ENCODE peak calls at places on chromosomes 13 and 19, in five cellular contexts. K, B, C, H and D are unnamed samples.

GRCh38 chr13:92355213-92355612 is 871.4 kb upstream of the GPC6 start:
- DNase-seq in K (peak), B (no peak), C (no peak), H (no peak), D (no peak)

GRCh38 chr13:94860981-94861407 is 148.6 kb upstream of the SOX21 start:
- DNase-seq in K (peak), B (no peak), C (no peak), H (no peak), D (no peak)

GRCh38 chr19:46515879-46516350 is 20.2 kb upstream of the PNMA8B start:
- DNase-seq in K (no peak), B (no peak), C (peak), H (no peak), D (no peak)

GRCh38 chr13:98192008-98192407 is 14.9 kb upstream of the RNF113B start:
- DNase-seq in K (no peak), B (no peak), C (no peak), H (no peak), D (no peak)

GRCh38 chr19:2923510-2923909 is 21.3 kb downstream of the ZNF77 start:
- DNase-seq in K (no peak), B (no peak), C (no peak), H (no peak), D (no peak)

GRCh38 chr13:30963794-30964193 is 31.3 kb downstream of the TEX26 start:
- DNase-seq in K (no peak), B (no peak), C (no peak), H (peak), D (peak)

GRCh38 chr19:4524808-4525562 is 6.7 kb upstream of the PLIN4 start:
- DNase-seq in K (peak), B (no peak), C (peak), H (peak), D (no peak)

GRCh38 chr13:27147530-27148170 is 24.0 kb downstream of the USP12 start:
- DNase-seq in K (no peak), B (no peak), C (no peak), H (no peak), D (no peak)

GRCh38 chr19:16628984-16629691 is 1.1 kb upstream of the MED26 start:
- DNase-seq in K (peak), B (no peak), C (no peak), H (peak), D (no peak)

GRCh38 chr13:20002766-20003165 is 44.2 kb downstream of the ZMYM2 start:
- DNase-seq in K (no peak), B (no peak), C (no peak), H (no peak), D (no peak)

GRCh38 chr13:20297181-20297580 is 65.1 kb upstream of the GJB6 start:
- DNase-seq in K (no peak), B (no peak), C (no peak), H (no peak), D (no peak)

GRCh38 chr13:83248751-83249150 is 633.5 kb downstream of the SLITRK1 start:
- DNase-seq in K (no peak), B (no peak), C (no peak), H (no peak), D (no peak)

GRCh38 chr19:5131866-5132561 is 163.1 kb downstream of the KDM4B start:
- DNase-seq in K (no peak), B (no peak), C (no peak), H (no peak), D (no peak)

GRCh38 chr13:80988752-80989151 is 647.8 kb upstream of the SPRY2 start:
- DNase-seq in K (no peak), B (no peak), C (no peak), H (no peak), D (no peak)

GRCh38 chr19:44530777-44531176 is 1.3 kb upstream of the CEACAM20 start:
- DNase-seq in K (no peak), B (no peak), C (no peak), H (no peak), D (no peak)

GRCh38 chr13:71056581-71056980 is 810.4 kb downstream of the DACH1 start:
- DNase-seq in K (no peak), B (no peak), C (no peak), H (no peak), D (no peak)

GRCh38 chr19:21835429-21835809 is 563 bp downstream of the ZNF43 start:
- DNase-seq in K (no peak), B (no peak), C (no peak), H (no peak), D (no peak)

GRCh38 chr19:58374200-58374599 is 6.6 kb downstream of the ZNF837 start:
- DNase-seq in K (no peak), B (no peak), C (no peak), H (no peak), D (no peak)

GRCh38 chr13:20128459-20128927 is 32.4 kb downstream of the GJA3 start:
- DNase-seq in K (no peak), B (no peak), C (no peak), H (peak), D (peak)

GRCh38 chr19:8610041-8610927 is at the start of gene ADAMTS10:
- DNase-seq in K (peak), B (no peak), C (no peak), H (no peak), D (peak)

GRCh38 chr19:10074153-10074552 is 12.0 kb upstream of the SHFL start:
- DNase-seq in K (no peak), B (no peak), C (no peak), H (no peak), D (no peak)

GRCh38 chr13:98965325-98965724 is 12.5 kb downstream of the DOCK9 start:
- DNase-seq in K (no peak), B (no peak), C (no peak), H (no peak), D (no peak)

GRCh38 chr13:94195715-94196114 is 283.8 kb downstream of the DCT start:
- DNase-seq in K (no peak), B (no peak), C (no peak), H (no peak), D (no peak)

GRCh38 chr13:75699062-75699461 is 62.9 kb downstream of the LMO7 start:
- DNase-seq in K (no peak), B (no peak), C (no peak), H (no peak), D (no peak)

GRCh38 chr13:42758515-42758914 is 22.9 kb upstream of the FAM216B start:
- DNase-seq in K (no peak), B (no peak), C (no peak), H (no peak), D (no peak)

GRCh38 chr19:40576181-40576584 is 490 bp upstream of the SHKBP1 start:
- DNase-seq in K (no peak), B (no peak), C (no peak), H (no peak), D (peak)

GRCh38 chr19:44596428-44597130 is 16.8 kb upstream of the IGSF23 start:
- DNase-seq in K (no peak), B (no peak), C (peak), H (peak), D (no peak)

DNA sequence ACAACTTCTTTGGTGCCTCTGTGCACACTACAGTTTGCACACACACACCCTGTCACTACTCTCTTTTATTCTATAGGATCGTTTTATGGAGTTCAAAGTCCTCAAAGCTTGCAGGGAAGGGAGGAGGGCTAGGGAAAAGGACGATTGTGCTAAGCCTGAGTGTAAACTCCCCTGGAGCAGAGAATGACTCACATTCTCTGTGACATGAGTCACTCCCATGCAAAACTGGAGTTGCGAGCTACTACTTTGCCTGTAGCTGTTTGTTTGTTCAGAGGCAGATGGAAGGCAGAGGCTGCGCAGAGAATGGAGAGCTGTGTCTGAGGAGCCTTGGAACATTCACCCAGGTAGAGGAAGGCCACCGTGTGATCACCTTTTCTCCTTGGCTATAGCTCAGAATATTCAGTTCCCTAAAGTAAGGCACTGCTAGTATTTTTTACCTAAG is 80.5 kb upstream of the MBNL2 start:
- DNase-seq in K (peak), B (no peak), C (peak), H (peak), D (peak)
- TF ChIP-seq EP300 in K (no peak), B (no peak), C (no peak), H (no peak), D (no peak)

GRCh38 chr13:102598061-102598460 is 1.3 kb downstream of the TPP2 start:
- DNase-seq in K (no peak), B (no peak), C (no peak), H (no peak), D (no peak)
- H3K27ac ChIP-seq in K (peak), B (peak), C (peak), H (peak), D (peak)

GRCh38 chr13:96948127-96948526 is 46.1 kb downstream of the OXGR1 start:
- DNase-seq in K (no peak), B (peak), C (no peak), H (no peak), D (no peak)
- TF ChIP-seq POLR2A in K (no peak), B (no peak), C (no peak), H (no peak), D (no peak)

DNA sequence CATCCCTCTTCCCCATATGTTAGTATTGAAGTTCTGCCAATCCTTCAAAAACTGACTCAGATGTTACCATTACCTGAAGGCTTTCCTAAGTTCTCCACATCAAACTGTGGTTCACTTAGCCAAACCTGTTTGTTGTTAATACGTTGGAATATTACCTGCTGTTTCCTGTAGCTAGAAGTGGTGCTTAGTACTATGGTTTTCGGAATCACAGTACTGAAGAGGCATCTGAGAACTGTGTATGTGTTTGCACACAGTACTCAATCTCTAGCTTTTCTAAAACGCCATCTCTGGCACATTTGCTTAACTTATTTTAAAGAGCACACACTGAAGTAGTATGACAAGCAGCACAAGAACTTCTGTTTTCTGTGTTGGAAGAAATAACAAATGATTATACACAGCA is 248.2 kb downstream of the SHISA2 start:
- DNase-seq in K (no peak), B (no peak), C (no peak), H (no peak), D (no peak)
- TF ChIP-seq EP300 in K (no peak), B (no peak), C (no peak), H (no peak), D (no peak)

DNA sequence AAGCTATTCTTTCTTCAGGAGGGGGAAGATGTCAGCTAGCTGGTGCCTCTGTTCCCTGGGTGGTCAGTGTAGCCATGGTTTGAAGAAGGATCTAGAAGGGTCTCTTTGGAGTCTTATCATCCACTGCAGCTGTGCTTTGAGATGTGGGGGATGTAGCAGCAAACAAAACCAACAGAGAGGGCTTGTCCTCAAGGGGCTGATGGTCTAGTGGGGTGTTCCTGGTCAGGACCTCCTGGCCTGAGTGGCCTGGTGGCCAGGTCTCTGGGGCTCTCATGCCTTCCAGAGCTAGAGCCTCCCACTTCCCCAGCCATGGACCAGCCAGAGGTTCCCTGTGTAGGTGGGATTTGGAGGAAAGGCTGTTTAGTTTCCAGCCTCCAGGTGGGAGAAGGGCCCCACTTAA is 40.3 kb downstream of the LYL1 start:
- DNase-seq in K (no peak), B (no peak), C (no peak), H (no peak), D (no peak)
- H3K27ac ChIP-seq in K (peak), B (peak), C (no peak), H (no peak), D (peak)